ENCODE peak calls at places on chromosomes 1 and 21, in seven cellular contexts. One of them, this sample, is unnamed.

GRCh38 chr1:161192476-161193465 is 6.1 kb downstream of the ADAMTS4 start:
- DNase-seq in lung: peak; percentile 67
- DNase-seq in cardiac muscle cell: peak; percentile 83
- DNase-seq in astrocyte: peak; percentile 27
- DNase-seq in breast epithelium: no peak
- DNase-seq in stomach: peak; percentile 72
- DNase-seq in psoas muscle: peak; percentile 57
- DNase-seq in this sample: peak; percentile 55

GRCh38 chr1:215710340-215710971 is 143.4 kb downstream of the KCTD3 start:
- DNase-seq in lung: no peak
- DNase-seq in cardiac muscle cell: peak; percentile 58
- DNase-seq in astrocyte: peak; percentile 29
- DNase-seq in breast epithelium: no peak
- DNase-seq in stomach: no peak
- DNase-seq in psoas muscle: no peak
- DNase-seq in this sample: no peak

GRCh38 chr1:4268890-4269286 is 368.8 kb upstream of the C1orf174 start:
- DNase-seq in lung: no peak
- DNase-seq in cardiac muscle cell: no peak
- DNase-seq in astrocyte: no peak
- DNase-seq in breast epithelium: no peak
- DNase-seq in stomach: no peak
- DNase-seq in psoas muscle: no peak
- DNase-seq in this sample: no peak

GRCh38 chr1:214506972-214507431 is 44.4 kb downstream of the PTPN14 start:
- DNase-seq in lung: no peak
- DNase-seq in cardiac muscle cell: no peak
- DNase-seq in astrocyte: peak; percentile 39
- DNase-seq in breast epithelium: no peak
- DNase-seq in stomach: peak; percentile 46
- DNase-seq in psoas muscle: no peak
- DNase-seq in this sample: no peak

GRCh38 chr1:227891223-227891954 is 56.3 kb downstream of the WNT9A start:
- DNase-seq in lung: no peak
- DNase-seq in cardiac muscle cell: no peak
- DNase-seq in astrocyte: no peak
- DNase-seq in breast epithelium: no peak
- DNase-seq in stomach: peak; percentile 20
- DNase-seq in psoas muscle: no peak
- DNase-seq in this sample: peak; percentile 11

GRCh38 chr1:207282049-207282448 is 39.4 kb upstream of the CD55 start:
- DNase-seq in lung: no peak
- DNase-seq in cardiac muscle cell: peak; percentile 21
- DNase-seq in astrocyte: peak; percentile 54
- DNase-seq in breast epithelium: no peak
- DNase-seq in stomach: no peak
- DNase-seq in psoas muscle: no peak
- DNase-seq in this sample: no peak

GRCh38 chr1:14666376-14666775 is 67.9 kb downstream of the KAZN start:
- DNase-seq in lung: no peak
- DNase-seq in cardiac muscle cell: no peak
- DNase-seq in astrocyte: peak; percentile 23
- DNase-seq in breast epithelium: no peak
- DNase-seq in stomach: no peak
- DNase-seq in psoas muscle: no peak
- DNase-seq in this sample: no peak

GRCh38 chr1:168582690-168583325 is 6.4 kb downstream of the XCL1 start:
- DNase-seq in lung: no peak
- DNase-seq in cardiac muscle cell: peak; percentile 35
- DNase-seq in astrocyte: peak; percentile 56
- DNase-seq in breast epithelium: no peak
- DNase-seq in stomach: no peak
- DNase-seq in psoas muscle: no peak
- DNase-seq in this sample: no peak

GRCh38 chr1:78836736-78837135 is 169.8 kb downstream of the ADGRL4 start:
- DNase-seq in lung: no peak
- DNase-seq in cardiac muscle cell: peak; percentile 34
- DNase-seq in astrocyte: no peak
- DNase-seq in breast epithelium: no peak
- DNase-seq in stomach: no peak
- DNase-seq in psoas muscle: no peak
- DNase-seq in this sample: no peak

GRCh38 chr1:12197483-12197880 is 30.7 kb downstream of the TNFRSF1B start:
- DNase-seq in lung: no peak
- DNase-seq in cardiac muscle cell: no peak
- DNase-seq in astrocyte: no peak
- DNase-seq in breast epithelium: no peak
- DNase-seq in stomach: no peak
- DNase-seq in psoas muscle: no peak
- DNase-seq in this sample: no peak

GRCh38 chr1:50295553-50295952 is 127.7 kb downstream of the DMRTA2 start:
- DNase-seq in lung: no peak
- DNase-seq in cardiac muscle cell: no peak
- DNase-seq in astrocyte: no peak
- DNase-seq in breast epithelium: no peak
- DNase-seq in stomach: no peak
- DNase-seq in psoas muscle: no peak
- DNase-seq in this sample: no peak

GRCh38 chr1:228445867-228446584 is 29.4 kb upstream of the TRIM17 start:
- DNase-seq in lung: no peak
- DNase-seq in cardiac muscle cell: peak; percentile 82
- DNase-seq in astrocyte: peak; percentile 31
- DNase-seq in breast epithelium: no peak
- DNase-seq in stomach: no peak
- DNase-seq in psoas muscle: no peak
- DNase-seq in this sample: no peak

GRCh38 chr1:205442051-205442721 is 13.7 kb downstream of the BLACAT1 start:
- DNase-seq in lung: peak; percentile 65
- DNase-seq in cardiac muscle cell: no peak
- DNase-seq in astrocyte: no peak
- DNase-seq in breast epithelium: no peak
- DNase-seq in stomach: no peak
- DNase-seq in psoas muscle: no peak
- DNase-seq in this sample: no peak

GRCh38 chr1:109163549-109163948 is 49.6 kb downstream of the ELAPOR1 start:
- DNase-seq in lung: no peak
- DNase-seq in cardiac muscle cell: no peak
- DNase-seq in astrocyte: no peak
- DNase-seq in breast epithelium: no peak
- DNase-seq in stomach: no peak
- DNase-seq in psoas muscle: no peak
- DNase-seq in this sample: no peak

GRCh38 chr1:56803561-56804156 is 15.5 kb downstream of the FYB2 start:
- DNase-seq in lung: no peak
- DNase-seq in cardiac muscle cell: peak; percentile 27
- DNase-seq in astrocyte: no peak
- DNase-seq in breast epithelium: no peak
- DNase-seq in stomach: peak; percentile 61
- DNase-seq in psoas muscle: no peak
- DNase-seq in this sample: no peak

GRCh38 chr1:163361123-163361934 is 39.6 kb downstream of the NUF2 start:
- DNase-seq in lung: no peak
- DNase-seq in cardiac muscle cell: peak; percentile 34
- DNase-seq in astrocyte: no peak
- DNase-seq in breast epithelium: no peak
- DNase-seq in stomach: no peak
- DNase-seq in psoas muscle: no peak
- DNase-seq in this sample: no peak

GRCh38 chr21:34970566-34970965 is 78.5 kb downstream of the RUNX1 start:
- DNase-seq in lung: no peak
- DNase-seq in cardiac muscle cell: no peak
- DNase-seq in astrocyte: no peak
- DNase-seq in breast epithelium: no peak
- DNase-seq in stomach: no peak
- DNase-seq in psoas muscle: no peak
- DNase-seq in this sample: no peak

DNA sequence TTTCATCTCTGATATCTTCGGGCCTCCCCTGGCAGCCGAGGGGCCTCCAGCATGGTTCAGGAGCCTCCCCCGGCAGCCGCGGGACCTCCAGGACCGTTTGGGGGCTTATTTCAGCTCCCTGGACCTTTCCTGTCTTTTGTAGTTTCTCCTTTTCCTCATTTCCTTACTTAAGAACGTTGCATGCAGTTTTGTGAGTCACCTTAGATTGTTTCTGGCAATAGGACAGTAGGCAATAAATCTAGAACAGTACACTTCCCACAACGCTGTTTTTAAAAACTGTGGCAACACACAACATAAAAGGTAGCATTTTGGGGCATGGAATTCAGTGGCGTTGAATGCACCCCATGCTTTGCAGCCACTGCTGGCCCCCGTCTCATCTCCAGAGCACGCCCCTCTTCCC is 24.4 kb downstream of the FAAP20 start:
- DNase-seq in lung: no peak
- DNase-seq in cardiac muscle cell: no peak
- DNase-seq in astrocyte: no peak
- DNase-seq in breast epithelium: no peak
- DNase-seq in stomach: no peak
- DNase-seq in psoas muscle: no peak
- DNase-seq in this sample: no peak
- H3K4me1 ChIP-seq in lung: no peaks in the 10 kb centered on the region
- H3K4me1 ChIP-seq in cardiac muscle cell: no peaks in the 10 kb centered on the region
- H3K4me1 ChIP-seq in astrocyte: no peaks in the 10 kb centered on the region
- H3K4me1 ChIP-seq in breast epithelium: no peaks in the 10 kb centered on the region
- H3K4me1 ChIP-seq in stomach: peaks cover 9% of the 10 kb centered on the region
- H3K4me1 ChIP-seq in psoas muscle: no peaks in the 10 kb centered on the region
- H3K4me1 ChIP-seq in this sample: no peaks in the 10 kb centered on the region

DNA sequence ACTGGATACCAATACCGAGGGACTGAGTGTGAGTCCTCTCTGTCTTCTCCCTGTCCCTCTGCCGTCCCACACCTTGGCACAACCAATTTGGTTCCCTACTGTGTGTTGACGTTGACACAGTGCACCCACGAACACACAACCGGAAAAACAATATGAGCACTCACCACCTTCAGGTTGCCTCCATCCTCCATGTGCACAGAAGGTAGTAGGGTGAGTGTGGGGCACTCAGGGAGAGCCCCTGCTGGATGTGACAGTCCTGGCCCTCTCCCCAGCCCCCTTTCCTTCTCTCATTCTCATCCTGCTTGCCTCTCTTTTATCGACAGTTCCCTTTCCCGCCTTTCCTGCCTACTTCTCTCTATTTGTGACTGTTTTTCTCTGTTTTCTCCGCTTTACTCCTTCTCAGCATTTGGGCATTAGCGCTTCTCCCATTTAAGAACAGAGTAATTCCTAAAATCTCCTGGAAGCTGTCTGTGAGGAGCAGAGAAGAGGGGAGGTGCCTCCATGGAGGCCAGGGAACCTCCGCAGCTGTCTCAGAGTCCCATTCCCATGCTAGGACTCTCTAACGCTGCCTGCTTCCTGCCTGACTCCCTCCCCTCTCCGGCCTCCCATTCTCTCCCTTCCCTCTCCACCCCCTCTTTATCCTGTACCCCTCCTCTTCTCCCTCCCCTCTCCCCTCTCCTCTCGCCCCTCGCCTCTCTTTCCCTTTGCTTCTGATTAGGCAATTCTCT is 16.4 kb downstream of the CADM3 start:
- DNase-seq in lung: no peak
- DNase-seq in cardiac muscle cell: no peak
- DNase-seq in astrocyte: no peak
- DNase-seq in breast epithelium: no peak
- DNase-seq in stomach: no peak
- DNase-seq in psoas muscle: no peak
- DNase-seq in this sample: no peak
- H3K4me3 ChIP-seq in lung: no peak overlapping the region
- H3K4me3 ChIP-seq in cardiac muscle cell: peak overlapping the region; percentile 18
- H3K4me3 ChIP-seq in astrocyte: no peak overlapping the region
- H3K4me3 ChIP-seq in breast epithelium: peak overlapping the region; percentile 36
- H3K4me3 ChIP-seq in stomach: peak overlapping the region; percentile 36
- H3K4me3 ChIP-seq in psoas muscle: peak overlapping the region; percentile 41
- H3K4me3 ChIP-seq in this sample: no peak overlapping the region

GRCh38 chr1:183063349-183063748 is 40.1 kb downstream of the LAMC1 start:
- DNase-seq in lung: no peak
- DNase-seq in cardiac muscle cell: no peak
- DNase-seq in astrocyte: no peak
- DNase-seq in breast epithelium: no peak
- DNase-seq in stomach: no peak
- DNase-seq in psoas muscle: no peak
- DNase-seq in this sample: no peak

GRCh38 chr1:183052861-183053260 is 29.6 kb downstream of the LAMC1 start:
- DNase-seq in lung: no peak
- DNase-seq in cardiac muscle cell: no peak
- DNase-seq in astrocyte: no peak
- DNase-seq in breast epithelium: no peak
- DNase-seq in stomach: no peak
- DNase-seq in psoas muscle: no peak
- DNase-seq in this sample: no peak

GRCh38 chr1:183061194-183061593 is 38.0 kb downstream of the LAMC1 start:
- DNase-seq in lung: no peak
- DNase-seq in cardiac muscle cell: peak; percentile 59
- DNase-seq in astrocyte: no peak
- DNase-seq in breast epithelium: no peak
- DNase-seq in stomach: no peak
- DNase-seq in psoas muscle: no peak
- DNase-seq in this sample: no peak

DNA sequence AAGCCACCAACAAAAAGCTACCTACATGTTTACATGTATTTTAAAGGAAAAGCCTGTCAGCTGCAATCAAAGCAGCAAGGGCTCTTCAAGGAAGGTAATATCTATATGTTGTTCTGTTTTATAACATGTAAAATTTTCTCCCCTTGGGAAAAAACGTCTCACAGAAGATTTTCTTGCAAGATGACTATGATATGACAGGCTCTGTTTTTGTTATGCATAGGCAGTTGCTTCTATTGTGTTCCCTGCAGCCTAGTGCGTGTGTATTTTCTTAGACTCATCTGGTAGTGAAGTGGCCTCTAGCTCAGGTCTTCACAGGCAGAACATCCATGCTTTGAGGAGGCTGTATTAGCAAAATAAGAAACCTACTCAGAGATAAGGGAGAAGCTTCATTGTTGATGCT is 35.6 kb downstream of the LAMC1 start:
- DNase-seq in lung: no peak
- DNase-seq in cardiac muscle cell: no peak
- DNase-seq in astrocyte: no peak
- DNase-seq in breast epithelium: no peak
- DNase-seq in stomach: no peak
- DNase-seq in psoas muscle: no peak
- DNase-seq in this sample: no peak
- H3K4me1 ChIP-seq in lung: peaks cover 29% of the 10 kb centered on the region
- H3K4me1 ChIP-seq in cardiac muscle cell: peaks cover 5% of the 10 kb centered on the region
- H3K4me1 ChIP-seq in astrocyte: peaks cover 30% of the 10 kb centered on the region
- H3K4me1 ChIP-seq in breast epithelium: no peaks in the 10 kb centered on the region
- H3K4me1 ChIP-seq in stomach: peaks cover 16% of the 10 kb centered on the region
- H3K4me1 ChIP-seq in psoas muscle: peaks cover 96% of the 10 kb centered on the region
- H3K4me1 ChIP-seq in this sample: no peaks in the 10 kb centered on the region

DNA sequence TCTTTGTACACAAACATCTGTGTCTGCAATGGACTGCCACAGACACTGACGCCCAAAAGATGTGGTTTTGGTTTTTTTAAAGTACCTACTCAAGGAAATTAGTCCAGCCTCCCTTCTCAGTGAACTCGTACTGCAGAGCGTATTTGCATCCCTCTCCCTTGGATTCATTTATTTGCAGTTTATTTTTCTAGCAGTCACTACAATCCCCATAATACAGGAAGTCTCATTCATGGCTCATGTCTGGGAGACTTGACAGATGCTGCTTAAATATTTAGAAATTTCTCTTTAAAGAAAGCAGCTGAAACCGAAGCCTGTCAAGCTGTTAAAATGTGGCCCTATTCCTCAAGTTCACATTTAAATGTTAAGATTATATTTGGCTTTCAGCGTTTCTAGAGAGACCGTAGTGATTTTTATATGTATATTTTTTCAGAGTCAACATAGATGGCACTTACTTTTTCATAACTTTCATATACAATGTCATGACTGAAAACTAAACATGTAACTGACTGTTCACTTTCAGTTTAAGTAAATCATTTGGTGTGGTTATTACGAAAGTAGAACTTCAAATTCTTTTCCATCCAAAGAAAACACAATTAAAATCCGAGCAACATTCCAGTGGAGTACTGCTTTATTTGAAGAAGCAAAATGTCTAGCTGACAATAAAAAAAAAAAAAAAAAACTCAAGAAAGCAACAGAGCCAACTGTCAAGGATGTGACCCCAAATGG is 38.0 kb downstream of the MIS18A start:
- DNase-seq in lung: no peak
- DNase-seq in cardiac muscle cell: peak; percentile 23
- DNase-seq in astrocyte: no peak
- DNase-seq in breast epithelium: no peak
- DNase-seq in stomach: no peak
- DNase-seq in psoas muscle: no peak
- DNase-seq in this sample: no peak
- H3K4me3 ChIP-seq in lung: no peak overlapping the region
- H3K4me3 ChIP-seq in cardiac muscle cell: no peak overlapping the region
- H3K4me3 ChIP-seq in astrocyte: no peak overlapping the region
- H3K4me3 ChIP-seq in breast epithelium: no peak overlapping the region
- H3K4me3 ChIP-seq in stomach: no peak overlapping the region
- H3K4me3 ChIP-seq in psoas muscle: no peak overlapping the region
- H3K4me3 ChIP-seq in this sample: no peak overlapping the region